ENCODE peak calls at places on chromosomes 13 and 19, in four cellular contexts. One of them, this sample, is unnamed.

GRCh38 chr19:47058621-47059020 is 10.2 kb upstream of the TMEM160 start:
- DNase-seq in MV-4-11: no peak
- DNase-seq in ELR: no peak
- DNase-seq in naive thymus-derived CD8-positive, alpha-beta T cell: no peak
- DNase-seq in this sample: no peak

GRCh38 chr13:39036212-39036611 is 1.7 kb downstream of the PROSER1 start:
- DNase-seq in MV-4-11: no peak
- DNase-seq in ELR: peak; percentile 50
- DNase-seq in naive thymus-derived CD8-positive, alpha-beta T cell: no peak
- DNase-seq in this sample: peak; percentile 18

GRCh38 chr19:48511800-48512503 is at the start of gene LMTK3:
- DNase-seq in MV-4-11: no peak
- DNase-seq in ELR: peak; percentile 69
- DNase-seq in naive thymus-derived CD8-positive, alpha-beta T cell: peak; percentile 83
- DNase-seq in this sample: peak; percentile 94

GRCh38 chr13:66430266-66430665 is 799.9 kb downstream of the PCDH9 start:
- DNase-seq in MV-4-11: no peak
- DNase-seq in ELR: no peak
- DNase-seq in naive thymus-derived CD8-positive, alpha-beta T cell: no peak
- DNase-seq in this sample: no peak

GRCh38 chr13:66926851-66927524 is 303.1 kb downstream of the PCDH9 start:
- DNase-seq in MV-4-11: no peak
- DNase-seq in ELR: peak; percentile 36
- DNase-seq in naive thymus-derived CD8-positive, alpha-beta T cell: no peak
- DNase-seq in this sample: no peak

GRCh38 chr19:37969695-37970094 is 62.7 kb downstream of the SIPA1L3 start:
- DNase-seq in MV-4-11: no peak
- DNase-seq in ELR: no peak
- DNase-seq in naive thymus-derived CD8-positive, alpha-beta T cell: no peak
- DNase-seq in this sample: no peak

GRCh38 chr19:56980864-56981263 is 138.9 kb upstream of the USP29 start:
- DNase-seq in MV-4-11: no peak
- DNase-seq in ELR: no peak
- DNase-seq in naive thymus-derived CD8-positive, alpha-beta T cell: no peak
- DNase-seq in this sample: no peak

GRCh38 chr13:112716461-112716820 is 26.6 kb downstream of the ATP11A start:
- DNase-seq in MV-4-11: no peak
- DNase-seq in ELR: no peak
- DNase-seq in naive thymus-derived CD8-positive, alpha-beta T cell: no peak
- DNase-seq in this sample: no peak

GRCh38 chr13:100694722-100695644 is 20.4 kb upstream of the TMTC4 start:
- DNase-seq in MV-4-11: no peak
- DNase-seq in ELR: peak; percentile 72
- DNase-seq in naive thymus-derived CD8-positive, alpha-beta T cell: no peak
- DNase-seq in this sample: no peak

GRCh38 chr13:33543631-33544030 is 258.1 kb upstream of the STARD13 start:
- DNase-seq in MV-4-11: no peak
- DNase-seq in ELR: peak; percentile 23
- DNase-seq in naive thymus-derived CD8-positive, alpha-beta T cell: peak; percentile 23
- DNase-seq in this sample: no peak

GRCh38 chr19:29663861-29664752 is 1.2 kb upstream of the PLEKHF1 start:
- DNase-seq in MV-4-11: no peak
- DNase-seq in ELR: peak; percentile 37
- DNase-seq in naive thymus-derived CD8-positive, alpha-beta T cell: no peak
- DNase-seq in this sample: no peak

GRCh38 chr13:26498524-26499208 is 58.8 kb upstream of the WASF3 start:
- DNase-seq in MV-4-11: no peak
- DNase-seq in ELR: peak; percentile 45
- DNase-seq in naive thymus-derived CD8-positive, alpha-beta T cell: no peak
- DNase-seq in this sample: no peak

GRCh38 chr13:108044929-108045328 is 170.4 kb downstream of the LIG4 start:
- DNase-seq in MV-4-11: no peak
- DNase-seq in ELR: no peak
- DNase-seq in naive thymus-derived CD8-positive, alpha-beta T cell: no peak
- DNase-seq in this sample: no peak

GRCh38 chr19:13051581-13052165 is 51.0 kb downstream of the LYL1 start:
- DNase-seq in MV-4-11: peak; percentile 47
- DNase-seq in ELR: peak; percentile 63
- DNase-seq in naive thymus-derived CD8-positive, alpha-beta T cell: no peak
- DNase-seq in this sample: no peak

GRCh38 chr13:33069365-33069764 is 53.1 kb downstream of the KL start:
- DNase-seq in MV-4-11: peak; percentile 40
- DNase-seq in ELR: peak; percentile 22
- DNase-seq in naive thymus-derived CD8-positive, alpha-beta T cell: no peak
- DNase-seq in this sample: no peak

GRCh38 chr19:8571006-8571411 is 6.2 kb downstream of the MYO1F start:
- DNase-seq in MV-4-11: peak; percentile 96
- DNase-seq in ELR: peak; percentile 91
- DNase-seq in naive thymus-derived CD8-positive, alpha-beta T cell: peak; percentile 61
- DNase-seq in this sample: peak; percentile 54

GRCh38 chr19:2555422-2556220 is 79.7 kb downstream of the GADD45B start:
- DNase-seq in MV-4-11: no peak
- DNase-seq in ELR: no peak
- DNase-seq in naive thymus-derived CD8-positive, alpha-beta T cell: no peak
- DNase-seq in this sample: no peak

GRCh38 chr13:55516610-55517009 is 1624.1 kb upstream of the PRR20A start:
- DNase-seq in MV-4-11: no peak
- DNase-seq in ELR: no peak
- DNase-seq in naive thymus-derived CD8-positive, alpha-beta T cell: no peak
- DNase-seq in this sample: no peak

GRCh38 chr19:29323972-29324680 is 111.2 kb upstream of the UQCRFS1 start:
- DNase-seq in MV-4-11: no peak
- DNase-seq in ELR: no peak
- DNase-seq in naive thymus-derived CD8-positive, alpha-beta T cell: no peak
- DNase-seq in this sample: no peak

GRCh38 chr13:52903320-52903719 is 54.9 kb upstream of the PCDH8 start:
- DNase-seq in MV-4-11: peak; percentile 39
- DNase-seq in ELR: no peak
- DNase-seq in naive thymus-derived CD8-positive, alpha-beta T cell: no peak
- DNase-seq in this sample: no peak

GRCh38 chr19:55053735-55054134 is 9.2 kb downstream of the RDH13 start:
- DNase-seq in MV-4-11: no peak
- DNase-seq in ELR: no peak
- DNase-seq in naive thymus-derived CD8-positive, alpha-beta T cell: no peak
- DNase-seq in this sample: no peak

GRCh38 chr19:44848036-44848804 is 2.1 kb downstream of the NECTIN2 start:
- DNase-seq in MV-4-11: peak; percentile 39
- DNase-seq in ELR: peak; percentile 60
- DNase-seq in naive thymus-derived CD8-positive, alpha-beta T cell: no peak
- DNase-seq in this sample: no peak

GRCh38 chr13:21079761-21080730 is 18.7 kb upstream of the LATS2 start:
- DNase-seq in MV-4-11: peak; percentile 78
- DNase-seq in ELR: peak; percentile 92
- DNase-seq in naive thymus-derived CD8-positive, alpha-beta T cell: no peak
- DNase-seq in this sample: no peak

GRCh38 chr13:110412132-110412912 is 105.2 kb downstream of the COL4A2 start:
- DNase-seq in MV-4-11: peak; percentile 70
- DNase-seq in ELR: peak; percentile 99
- DNase-seq in naive thymus-derived CD8-positive, alpha-beta T cell: peak; percentile 30
- DNase-seq in this sample: no peak

GRCh38 chr13:49701481-49701880 is 10.2 kb upstream of the EBPL start:
- DNase-seq in MV-4-11: no peak
- DNase-seq in ELR: no peak
- DNase-seq in naive thymus-derived CD8-positive, alpha-beta T cell: no peak
- DNase-seq in this sample: no peak

GRCh38 chr13:98368019-98368418 is 190.9 kb upstream of the RNF113B start:
- DNase-seq in MV-4-11: no peak
- DNase-seq in ELR: no peak
- DNase-seq in naive thymus-derived CD8-positive, alpha-beta T cell: no peak
- DNase-seq in this sample: no peak

GRCh38 chr13:47463726-47464125 is 537.3 kb downstream of the SUCLA2 start:
- DNase-seq in MV-4-11: peak; percentile 15
- DNase-seq in ELR: peak; percentile 77
- DNase-seq in naive thymus-derived CD8-positive, alpha-beta T cell: no peak
- DNase-seq in this sample: no peak

GRCh38 chr13:112069063-112069726 is 2.2 kb downstream of the SOX1 start:
- DNase-seq in MV-4-11: no peak
- DNase-seq in ELR: no peak
- DNase-seq in naive thymus-derived CD8-positive, alpha-beta T cell: no peak
- DNase-seq in this sample: no peak

GRCh38 chr13:20258208-20258962 is 26.3 kb upstream of the GJB6 start:
- DNase-seq in MV-4-11: no peak
- DNase-seq in ELR: no peak
- DNase-seq in naive thymus-derived CD8-positive, alpha-beta T cell: no peak
- DNase-seq in this sample: no peak

GRCh38 chr13:86445584-86446140 is 646.4 kb upstream of the SLITRK6 start:
- DNase-seq in MV-4-11: no peak
- DNase-seq in ELR: no peak
- DNase-seq in naive thymus-derived CD8-positive, alpha-beta T cell: no peak
- DNase-seq in this sample: no peak

GRCh38 chr19:44642375-44642774 is 1.3 kb upstream of the PVR start:
- DNase-seq in MV-4-11: no peak
- DNase-seq in ELR: no peak
- DNase-seq in naive thymus-derived CD8-positive, alpha-beta T cell: no peak
- DNase-seq in this sample: no peak

GRCh38 chr13:23081901-23082300 is 98.9 kb upstream of the SGCG start:
- DNase-seq in MV-4-11: no peak
- DNase-seq in ELR: no peak
- DNase-seq in naive thymus-derived CD8-positive, alpha-beta T cell: no peak
- DNase-seq in this sample: no peak

GRCh38 chr13:89279374-89279773 is 1608.2 kb downstream of the SLITRK5 start:
- DNase-seq in MV-4-11: no peak
- DNase-seq in ELR: peak; percentile 56
- DNase-seq in naive thymus-derived CD8-positive, alpha-beta T cell: no peak
- DNase-seq in this sample: no peak

GRCh38 chr13:58704953-58705352 is 1073.4 kb downstream of the PCDH17 start:
- DNase-seq in MV-4-11: peak; percentile 85
- DNase-seq in ELR: no peak
- DNase-seq in naive thymus-derived CD8-positive, alpha-beta T cell: no peak
- DNase-seq in this sample: no peak